ENCODE peak calls at places on chromosome 22, in nine cellular contexts. S is spleen, X is heart left ventricle, G is sigmoid colon, W is A549, I is body of pancreas, O is uterus, A is IMR-90, Y is esophagus squamous epithelium. C is an unnamed sample.

GRCh38 chr22:17969732-17970131 is 54.6 kb downstream of the MICAL3 start:
- DNase-seq in Y (no peak), O (peak), G (no peak), A (peak), X (no peak), S (peak), I (no peak), W (peak), C (no peak)

GRCh38 chr22:39240841-39241631 is 3.7 kb downstream of the PDGFB start:
- DNase-seq in O (no peak), Y (no peak), G (peak), I (peak), W (peak), S (no peak), A (no peak), X (peak), C (peak)

GRCh38 chr22:47023871-47024270 is 261.4 kb downstream of the TBC1D22A start:
- DNase-seq in Y (no peak), X (no peak), S (no peak), W (no peak), A (no peak), G (no peak), I (no peak), O (no peak), C (no peak)

GRCh38 chr22:22934543-22935055 is 47.0 kb downstream of the IGLL5 start:
- DNase-seq in I (no peak), S (peak), A (no peak), X (no peak), G (no peak), Y (no peak), W (no peak), O (no peak), C (no peak)

GRCh38 chr22:23565288-23565941 is 14.7 kb downstream of the IGLL1 start:
- DNase-seq in O (no peak), G (peak), W (no peak), S (peak), Y (no peak), I (no peak), X (no peak), A (no peak), C (peak)

GRCh38 chr22:36563444-36563843 is 34.5 kb upstream of the EIF3D start:
- DNase-seq in A (no peak), Y (no peak), W (no peak), X (no peak), I (no peak), S (no peak), G (no peak), O (no peak), C (no peak)

GRCh38 chr22:35766654-35767580 is 49.2 kb downstream of the APOL5 start:
- DNase-seq in S (no peak), G (no peak), X (no peak), Y (no peak), A (no peak), I (no peak), W (no peak), O (no peak), C (no peak)

GRCh38 chr22:17767236-17768065 is 6.8 kb downstream of the BID start:
- DNase-seq in S (no peak), G (no peak), I (no peak), X (no peak), A (no peak), O (no peak), W (no peak), Y (no peak), C (no peak)

GRCh38 chr22:46936378-46936916 is 174.0 kb downstream of the TBC1D22A start:
- DNase-seq in X (no peak), G (no peak), I (no peak), W (no peak), S (no peak), O (no peak), Y (no peak), A (no peak), C (peak)

GRCh38 chr22:26314656-26315055 is 114.4 kb upstream of the ASPHD2 start:
- DNase-seq in A (no peak), I (no peak), G (no peak), S (no peak), Y (no peak), O (no peak), W (no peak), X (no peak), C (no peak)

GRCh38 chr22:33715626-33716025 is 204.7 kb downstream of the LARGE1 start:
- DNase-seq in O (no peak), X (no peak), I (no peak), A (no peak), G (no peak), W (no peak), S (no peak), Y (no peak), C (no peak)

GRCh38 chr22:21865041-21865440 is 2.4 kb downstream of the MAPK1 start:
- DNase-seq in S (no peak), W (no peak), I (peak), A (peak), X (peak), G (peak), O (peak), Y (no peak), C (peak)

GRCh38 chr22:29342577-29343312 is 27.2 kb upstream of the RASL10A start:
- DNase-seq in Y (no peak), W (no peak), A (no peak), G (no peak), I (peak), S (no peak), X (no peak), O (no peak), C (peak)

GRCh38 chr22:47279337-47279736 is 516.9 kb downstream of the TBC1D22A start:
- DNase-seq in S (no peak), I (no peak), W (no peak), A (no peak), G (no peak), Y (no peak), O (no peak), X (no peak), C (no peak)

GRCh38 chr22:26648011-26648497 is 9.3 kb upstream of the MIAT start:
- DNase-seq in A (no peak), O (no peak), I (no peak), S (peak), X (no peak), G (no peak), Y (no peak), W (no peak), C (no peak)

GRCh38 chr22:36104988-36105387 is 55.6 kb downstream of the APOL3 start:
- DNase-seq in X (no peak), Y (no peak), W (no peak), G (peak), S (no peak), A (peak), I (no peak), O (no peak), C (no peak)

GRCh38 chr22:48240165-48240934 is 1477.9 kb downstream of the TBC1D22A start:
- DNase-seq in S (peak), A (no peak), Y (no peak), X (no peak), I (no peak), G (no peak), W (no peak), O (no peak), C (no peak)

GRCh38 chr22:37518509-37519267 is 527 bp downstream of the CARD10 start:
- DNase-seq in G (no peak), Y (no peak), X (no peak), I (peak), W (no peak), S (no peak), A (no peak), O (no peak), C (no peak)

GRCh38 chr22:47209077-47209514 is 446.6 kb downstream of the TBC1D22A start:
- DNase-seq in O (no peak), X (no peak), S (peak), A (peak), G (peak), I (no peak), Y (no peak), W (no peak), C (no peak)

GRCh38 chr22:24066260-24066659 is 55.2 kb downstream of the CABIN1 start:
- DNase-seq in G (peak), X (peak), I (peak), S (no peak), W (no peak), O (no peak), Y (no peak), A (no peak), C (peak)

GRCh38 chr22:41280065-41280464 is 5.9 kb downstream of the RANGAP1 start:
- DNase-seq in Y (no peak), I (no peak), A (no peak), X (no peak), G (no peak), W (no peak), S (no peak), O (no peak), C (no peak)

GRCh38 chr22:39242809-39243442 is 1.9 kb downstream of the PDGFB start:
- DNase-seq in S (no peak), Y (no peak), A (no peak), W (no peak), X (no peak), I (peak), O (no peak), G (no peak), C (peak)

GRCh38 chr22:36067237-36067558 is 38.6 kb upstream of the RBFOX2 start:
- DNase-seq in Y (no peak), G (no peak), S (no peak), W (no peak), X (no peak), I (no peak), A (no peak), O (no peak), C (no peak)

GRCh38 chr22:44142421-44143116 is 38.2 kb upstream of the PARVG start:
- DNase-seq in A (no peak), O (no peak), I (peak), W (no peak), X (no peak), G (peak), S (no peak), Y (no peak), C (no peak)

GRCh38 chr22:33110562-33111163 is 52.5 kb upstream of the SYN3 start:
- DNase-seq in Y (no peak), S (no peak), O (no peak), G (no peak), I (no peak), W (no peak), X (no peak), A (no peak), C (no peak)

GRCh38 chr22:26322179-26322905 is 106.7 kb upstream of the ASPHD2 start:
- DNase-seq in Y (no peak), A (peak), G (no peak), W (no peak), X (no peak), I (no peak), O (no peak), S (no peak), C (no peak)

DNA sequence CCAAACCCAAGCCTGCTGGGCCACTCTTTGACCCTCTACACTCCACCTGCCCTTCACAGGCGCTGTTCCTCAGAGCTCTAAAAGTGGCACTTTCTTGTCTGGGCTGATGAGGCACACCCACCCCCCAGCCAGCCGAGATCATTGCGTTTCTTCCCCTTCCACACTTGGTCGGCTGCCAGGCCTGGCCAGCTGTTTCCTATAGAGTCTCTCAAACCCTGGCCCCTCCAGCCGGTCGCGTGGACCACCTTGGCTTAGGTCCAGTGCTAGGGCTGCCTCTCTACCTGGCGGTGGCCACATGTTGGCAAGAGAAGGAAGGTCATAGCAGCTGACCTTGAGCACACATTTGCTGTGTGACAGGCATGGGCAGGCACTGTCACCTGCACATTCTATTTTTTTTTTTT is 60.6 kb downstream of the PPP6R2 start:
- DNase-seq in X (peak), A (no peak), O (peak), I (peak), Y (no peak), G (peak), S (peak), W (no peak), C (peak)
- H3K27ac ChIP-seq in X (peak), A (no peak), O (no peak), I (peak), Y (no peak), G (peak), S (peak), W (no peak), C (peak)

GRCh38 chr22:42796081-42796480 is 61.0 kb downstream of the ARFGAP3 start:
- DNase-seq in S (no peak), G (no peak), O (no peak), W (no peak), A (no peak), X (no peak), I (no peak), Y (no peak), C (no peak)
- TF ChIP-seq POLR2A in S (no peak), G (no peak), O (no peak), W (no peak), A (no peak), X (no peak), I (no peak), Y (no peak), C (no peak)

DNA sequence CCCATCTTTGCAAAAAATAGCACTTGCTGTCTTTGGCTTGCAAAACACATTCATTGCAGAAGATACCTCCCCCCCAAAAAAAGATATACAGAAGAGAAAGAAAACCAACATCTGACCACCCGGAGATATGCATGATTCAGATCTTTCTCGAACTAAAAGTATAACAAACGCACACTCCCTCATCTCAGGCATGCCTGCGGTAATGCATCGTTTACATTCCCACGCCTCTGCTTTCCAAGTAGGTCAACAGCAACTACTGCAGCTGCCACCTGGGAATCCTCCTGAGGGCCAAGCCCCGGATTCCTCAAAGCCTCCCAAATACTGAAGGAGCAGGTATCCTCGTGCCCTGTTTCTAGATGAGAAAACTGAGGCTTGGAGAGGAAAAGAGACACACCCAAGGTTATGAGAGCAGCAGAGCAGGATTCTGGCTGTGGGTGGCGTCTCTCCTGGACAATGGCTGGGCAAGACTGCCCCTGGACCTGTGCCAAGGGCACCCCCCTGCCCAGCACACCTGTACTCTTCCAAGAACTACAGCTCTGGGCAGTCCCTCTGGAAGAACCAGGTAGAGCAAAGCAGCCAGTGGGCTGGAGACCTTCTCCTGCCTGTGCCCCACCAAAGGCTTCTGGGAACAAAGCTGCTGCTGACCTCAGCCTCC is 38.1 kb downstream of the NUP50 start:
- DNase-seq in Y (no peak), G (peak), A (peak), S (no peak), W (no peak), O (no peak), X (no peak), I (no peak), C (no peak)
- H3K27ac ChIP-seq in Y (no peak), G (peak), A (peak), S (no peak), W (no peak), O (no peak), X (no peak), I (no peak), C (no peak)

DNA sequence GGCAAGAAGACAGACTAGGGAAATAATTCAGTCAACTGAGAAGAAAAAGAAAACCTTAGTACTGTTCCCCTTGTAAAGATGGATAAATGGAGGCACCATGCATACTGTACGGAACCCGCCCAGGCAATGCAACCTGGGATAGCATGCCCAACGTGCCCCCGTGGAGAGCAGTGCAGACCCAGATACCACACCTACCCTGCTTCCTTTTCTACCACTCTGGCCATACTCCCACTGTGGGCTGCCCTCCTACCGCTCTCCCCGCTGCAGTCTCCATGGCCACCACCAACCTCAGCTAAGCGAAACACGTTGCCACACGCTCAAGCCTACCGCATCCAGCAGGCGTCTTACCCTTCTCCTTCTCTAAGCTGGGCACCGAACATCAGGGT is 117.4 kb upstream of the SERPIND1 start:
- DNase-seq in Y (no peak), A (no peak), G (peak), O (no peak), X (no peak), W (no peak), S (no peak), I (no peak), C (no peak)
- TF ChIP-seq POLR2A in Y (no peak), A (no peak), G (no peak), O (no peak), X (no peak), W (no peak), S (no peak), I (no peak), C (no peak)

GRCh38 chr22:19429950-19430889 is 1.3 kb downstream of the HIRA start:
- DNase-seq in S (no peak), W (no peak), A (peak), O (no peak), Y (no peak), G (no peak), X (no peak), I (no peak), C (peak)

GRCh38 chr22:19434829-19435580 is 2.7 kb downstream of the MRPL40 start:
- DNase-seq in W (no peak), Y (no peak), X (no peak), A (no peak), O (no peak), I (no peak), S (no peak), G (no peak), C (no peak)

GRCh38 chr22:19431641-19432091 is at the start of gene HIRA:
- DNase-seq in O (peak), I (peak), A (peak), W (peak), X (peak), S (peak), Y (no peak), G (peak), C (peak)

GRCh38 chr22:19430890-19431541 is 517 bp downstream of the HIRA start:
- DNase-seq in O (peak), G (no peak), W (peak), S (peak), A (peak), X (peak), Y (no peak), I (peak), C (peak)

DNA sequence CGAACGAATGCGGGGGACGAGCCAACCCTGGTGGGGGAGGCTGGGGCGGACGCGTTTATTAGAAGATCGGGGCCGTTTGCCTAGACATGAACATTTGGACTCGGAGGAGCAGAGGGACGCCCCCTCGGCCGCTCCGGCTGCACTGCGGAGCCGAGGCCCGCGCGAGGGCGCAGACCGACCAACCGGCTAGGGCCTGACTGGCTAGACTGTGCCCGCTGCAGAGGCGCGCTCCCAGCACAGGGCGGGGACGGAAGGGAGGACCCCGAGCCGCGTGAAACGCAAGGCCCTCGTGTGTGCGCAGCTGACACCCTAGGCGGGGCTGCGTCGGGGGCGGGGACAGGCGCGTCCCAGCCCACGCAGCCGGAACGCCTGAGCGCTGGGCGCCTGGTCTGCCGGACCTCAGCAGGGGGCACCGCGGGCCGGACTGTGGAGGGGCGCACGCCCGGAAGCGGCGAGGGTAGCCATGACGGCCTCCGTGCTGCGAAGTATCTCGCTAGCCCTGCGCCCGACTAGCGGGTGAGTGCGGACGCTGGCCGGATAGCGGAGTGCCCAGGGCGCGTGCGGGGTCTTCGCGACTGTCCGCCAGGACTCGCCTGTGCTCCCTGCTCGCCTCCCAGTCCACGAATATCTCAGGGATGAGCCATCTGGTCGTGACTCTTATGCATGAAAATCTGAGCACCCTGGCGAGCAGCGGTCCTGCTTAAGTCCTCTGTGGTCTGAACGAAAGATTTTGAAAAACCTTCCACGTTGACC is at the start of gene MRPL40:
- DNase-seq in O (peak), X (peak), I (peak), S (peak), A (peak), W (peak), G (peak), Y (peak), C (peak)
- H3K27ac ChIP-seq in O (peak), X (peak), I (peak), S (peak), A (peak), W (peak), G (peak), Y (peak), C (peak)

DNA sequence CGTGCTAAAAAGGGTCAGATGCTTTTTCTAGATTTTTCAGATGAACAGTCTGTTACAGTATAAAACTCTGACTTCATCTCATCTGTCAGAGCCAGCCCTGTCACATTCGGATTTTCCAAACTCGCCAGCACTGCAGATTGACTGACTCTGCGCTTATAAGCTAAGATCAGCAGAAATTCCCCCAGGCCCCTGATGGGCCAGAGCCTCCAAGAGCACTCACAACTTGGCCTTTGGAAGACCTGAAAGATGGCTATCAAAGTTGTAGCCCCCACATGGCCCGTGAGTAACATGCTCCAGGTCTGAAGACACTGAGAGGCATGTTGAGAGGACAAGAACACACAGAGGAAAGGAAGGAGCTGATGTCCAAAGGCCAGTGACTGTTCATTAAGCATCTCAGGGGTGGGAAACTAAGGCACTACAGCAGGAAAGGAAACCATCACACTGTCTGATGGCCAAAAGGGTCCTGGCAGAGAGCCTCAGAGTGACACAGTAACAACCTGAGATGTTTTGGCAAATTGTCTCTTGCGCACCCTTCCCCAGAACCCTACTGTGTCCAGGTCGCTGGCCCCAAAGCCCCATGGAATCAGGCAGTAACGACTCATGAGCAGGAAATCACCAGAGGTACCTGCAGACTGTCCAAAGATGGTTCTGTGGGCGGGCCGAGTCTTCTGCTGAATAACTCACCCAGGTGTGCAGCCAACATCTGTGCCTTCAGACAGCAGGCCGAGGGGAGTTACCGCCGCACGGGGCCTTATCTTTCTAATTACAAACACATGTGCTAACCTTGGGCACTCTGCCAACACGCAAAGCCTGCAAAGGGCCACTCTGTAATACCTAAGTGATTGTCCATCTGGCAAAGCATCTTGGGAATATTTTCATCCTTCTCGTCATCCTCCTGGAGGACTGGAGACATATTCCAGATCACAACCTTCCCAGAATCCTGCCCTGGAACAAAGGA is 23.6 kb downstream of the HIRA start:
- DNase-seq in X (peak), S (no peak), G (peak), I (peak), W (no peak), Y (no peak), O (no peak), A (peak), C (no peak)
- TF ChIP-seq POLR2A in X (no peak), S (no peak), G (no peak), I (no peak), W (no peak), Y (no peak), O (no peak), A (no peak), C (no peak)

GRCh38 chr22:30838111-30838510 is 130.5 kb downstream of the MORC2 start:
- DNase-seq in W (no peak), S (no peak), A (peak), Y (no peak), I (no peak), G (no peak), O (no peak), X (no peak), C (no peak)
- H3K27ac ChIP-seq in W (no peak), S (no peak), A (no peak), Y (peak), I (no peak), G (no peak), O (no peak), X (no peak), C (no peak)

C was measured in thyroid gland.